ENCODE peak calls at places on chromosomes 5 and 9, in four cellular contexts. T is CD8-positive, alpha-beta memory T cell; H is DMS 273 treated with DMSO at 0.1 percent for 48 hours; A is iris pigment epithelial cell. P is an unnamed sample.

GRCh38 chr9:128724744-128725211 is 851 bp upstream of the ZDHHC12 start:
- DNase-seq in T (peak), H (peak), A (peak), P (no peak)

GRCh38 chr9:121222524-121223171 is 21.0 kb upstream of the RAB14 start:
- DNase-seq in T (no peak), H (no peak), A (peak), P (no peak)

GRCh38 chr5:78887384-78888118 is 97.6 kb downstream of the ARSB start:
- DNase-seq in T (no peak), H (no peak), A (peak), P (no peak)

GRCh38 chr5:104347119-104347708 is 784.6 kb upstream of the NUDT12 start:
- DNase-seq in T (no peak), H (peak), A (peak), P (no peak)

GRCh38 chr5:79837707-79838620 is 148.3 kb downstream of the CMYA5 start:
- DNase-seq in T (no peak), H (no peak), A (no peak), P (no peak)

GRCh38 chr5:128782446-128782845 is 182.8 kb upstream of the SLC27A6 start:
- DNase-seq in T (no peak), H (peak), A (peak), P (no peak)

GRCh38 chr5:2529371-2530100 is 221.9 kb downstream of the IRX2 start:
- DNase-seq in T (no peak), H (no peak), A (no peak), P (peak)

GRCh38 chr5:103804714-103805113 is 242.1 kb upstream of the NUDT12 start:
- DNase-seq in T (no peak), H (no peak), A (peak), P (no peak)

GRCh38 chr9:137449931-137450537 is 8.9 kb upstream of the ENTPD8 start:
- DNase-seq in T (peak), H (no peak), A (no peak), P (no peak)

GRCh38 chr9:131631254-131631653 is 85.9 kb downstream of the PRRT1B start:
- DNase-seq in T (no peak), H (no peak), A (no peak), P (no peak)

GRCh38 chr5:58972301-58972700 is 389.4 kb downstream of the RAB3C start:
- DNase-seq in T (no peak), H (no peak), A (peak), P (no peak)

GRCh38 chr9:127537792-127538191 is 74.3 kb upstream of the STXBP1 start:
- DNase-seq in T (no peak), H (no peak), A (no peak), P (no peak)

GRCh38 chr5:119363936-119364335 is 8.1 kb downstream of the TNFAIP8 start:
- DNase-seq in T (no peak), H (no peak), A (no peak), P (no peak)

GRCh38 chr5:60497706-60498500 is 202.1 kb downstream of the DEPDC1B start:
- DNase-seq in T (no peak), H (peak), A (peak), P (no peak)

GRCh38 chr9:13002740-13003139 is 227.9 kb downstream of the LURAP1L start:
- DNase-seq in T (no peak), H (no peak), A (peak), P (no peak)

GRCh38 chr9:135926402-135927194 is 19.3 kb upstream of the CAMSAP1 start:
- DNase-seq in T (no peak), H (no peak), A (peak), P (no peak)

GRCh38 chr5:35319231-35320002 is 89.1 kb upstream of the PRLR start:
- DNase-seq in T (no peak), H (no peak), A (peak), P (peak)

GRCh38 chr9:136721339-136722092 is 9.1 kb downstream of the DIPK1B start:
- DNase-seq in T (no peak), H (no peak), A (peak), P (no peak)

GRCh38 chr5:149999359-149999758 is 1.1 kb downstream of the TIGD6 start:
- DNase-seq in T (no peak), H (no peak), A (no peak), P (no peak)

GRCh38 chr5:96146675-96147074 is 185.0 kb upstream of the ELL2 start:
- DNase-seq in T (no peak), H (peak), A (peak), P (no peak)

GRCh38 chr5:5881294-5881693 is 458.8 kb downstream of the ICE1 start:
- DNase-seq in T (no peak), H (no peak), A (no peak), P (no peak)

GRCh38 chr9:3498691-3499090 is 27.1 kb downstream of the RFX3 start:
- DNase-seq in T (no peak), H (no peak), A (peak), P (no peak)

GRCh38 chr5:93831449-93831848 is 90.0 kb upstream of the POU5F2 start:
- DNase-seq in T (no peak), H (no peak), A (peak), P (no peak)

GRCh38 chr5:131536211-131536826 is 98.7 kb downstream of the RAPGEF6 start:
- DNase-seq in T (no peak), H (peak), A (peak), P (no peak)

GRCh38 chr9:111740739-111741138 is 54.0 kb downstream of the SHOC1 start:
- DNase-seq in T (no peak), H (no peak), A (no peak), P (no peak)

GRCh38 chr5:116658141-116658540 is 83.5 kb upstream of the SEMA6A start:
- DNase-seq in T (no peak), H (no peak), A (peak), P (no peak)

GRCh38 chr9:136323420-136323819 is 3.9 kb upstream of the GPSM1 start:
- DNase-seq in T (no peak), H (no peak), A (no peak), P (no peak)

GRCh38 chr9:89674667-89675402 is 70.0 kb downstream of the GADD45G start:
- DNase-seq in T (no peak), H (peak), A (no peak), P (no peak)

GRCh38 chr9:121277518-121278275 is 9.7 kb downstream of the GSN start:
- DNase-seq in T (no peak), H (no peak), A (peak), P (no peak)

GRCh38 chr9:134375430-134376385 is 49.5 kb downstream of the RXRA start:
- DNase-seq in T (no peak), H (peak), A (peak), P (no peak)

GRCh38 chr5:1268666-1269065 is 26.2 kb downstream of the TERT start:
- DNase-seq in T (no peak), H (no peak), A (no peak), P (no peak)

GRCh38 chr5:124634820-124635323 is 111.6 kb downstream of the ZNF608 start:
- DNase-seq in T (no peak), H (no peak), A (peak), P (no peak)

GRCh38 chr9:124239249-124240073 is 18.3 kb upstream of the NEK6 start:
- DNase-seq in T (no peak), H (no peak), A (no peak), P (no peak)

GRCh38 chr5:45695011-45695667 is 1.0 kb downstream of the HCN1 start:
- DNase-seq in T (no peak), H (no peak), A (no peak), P (no peak)

GRCh38 chr5:134446938-134447337 is 35.3 kb upstream of the CDKN2AIPNL start:
- DNase-seq in T (no peak), H (no peak), A (no peak), P (no peak)